ENCODE peak calls at places on chromosomes 13 and 19, in nine cellular contexts. L is pancreas; G is GM23248; F is right lobe of liver; S is heart right ventricle; U is CD8-positive, alpha-beta memory T cell; Y is IMR-90; A is thoracic aorta; R is CD4-positive, CD25-positive, alpha-beta regulatory T cell. P is an unnamed sample.
A peak's percentile ranks its signal among the peaks of the same experiment; 100 is the strongest.

GRCh38 chr13:97855570-97855970 is 97.9 kb upstream of the IPO5 start:
- DNase-seq in U (no peak), R (peak; percentile 8), S (no peak), A (no peak), L (peak; percentile 16), F (no peak), Y (peak; percentile 86), G (peak; percentile 88), P (no peak)

GRCh38 chr19:801861-802496 is 4.7 kb downstream of the PTBP1 start:
- DNase-seq in Y (peak; percentile 44), F (peak; percentile 49), L (no peak), G (peak; percentile 73), S (no peak), U (no peak), A (no peak), R (no peak), P (no peak)

GRCh38 chr19:18029617-18030338 is 21.8 kb downstream of the ARRDC2 start:
- DNase-seq in Y (peak; percentile 32), G (peak; percentile 23), L (no peak), U (no peak), R (no peak), S (no peak), A (no peak), F (peak; percentile 89), P (peak; percentile 70)

GRCh38 chr13:77637583-77637982 is 59.9 kb upstream of the SLAIN1 start:
- DNase-seq in U (no peak), A (no peak), Y (no peak), R (no peak), L (no peak), S (no peak), G (no peak), F (no peak), P (no peak)

GRCh38 chr13:39602277-39602613 is 748 bp downstream of the LHFPL6 start:
- DNase-seq in A (no peak), F (no peak), U (no peak), G (no peak), R (no peak), S (no peak), L (no peak), Y (no peak), P (no peak)

GRCh38 chr19:9146882-9147281 is 6.7 kb downstream of the ZNF317 start:
- DNase-seq in F (no peak), Y (no peak), G (no peak), R (no peak), A (no peak), U (no peak), S (no peak), L (no peak), P (no peak)

GRCh38 chr13:43865892-43866291 is 13.6 kb downstream of the CCDC122 start:
- DNase-seq in Y (peak; percentile 87), L (no peak), F (no peak), R (no peak), U (no peak), S (no peak), G (peak; percentile 81), A (no peak), P (no peak)

GRCh38 chr13:46071590-46072249 is 19.2 kb upstream of the ZC3H13 start:
- DNase-seq in L (no peak), A (no peak), F (no peak), U (no peak), Y (no peak), G (no peak), R (no peak), S (no peak), P (no peak)

GRCh38 chr13:76991432-76991795 is 467 bp upstream of the CLN5 start:
- DNase-seq in S (peak; percentile 30), F (no peak), R (peak; percentile 86), Y (no peak), L (no peak), A (peak; percentile 15), U (peak; percentile 72), G (peak; percentile 14), P (no peak)

GRCh38 chr13:108919036-108919907 is 289.9 kb downstream of the MYO16 start:
- DNase-seq in Y (peak; percentile 26), R (no peak), G (no peak), A (no peak), L (no peak), F (no peak), S (no peak), U (no peak), P (no peak)

GRCh38 chr19:16070366-16070990 is 5.8 kb upstream of the TPM4 start:
- DNase-seq in Y (no peak), G (peak; percentile 85), R (peak; percentile 90), F (peak; percentile 55), A (peak; percentile 57), L (no peak), S (peak; percentile 36), U (peak; percentile 76), P (peak; percentile 63)

GRCh38 chr13:53405616-53406015 is 377.0 kb downstream of the OLFM4 start:
- DNase-seq in L (no peak), F (no peak), U (no peak), A (no peak), Y (no peak), R (no peak), G (no peak), S (no peak), P (no peak)

GRCh38 chr13:49140910-49141611 is 79.1 kb upstream of the MLNR start:
- DNase-seq in L (no peak), A (no peak), G (no peak), S (no peak), F (no peak), U (no peak), Y (no peak), R (no peak), P (no peak)

GRCh38 chr13:40376867-40377266 is 289.6 kb downstream of the FOXO1 start:
- DNase-seq in S (no peak), G (no peak), F (no peak), L (no peak), U (no peak), Y (no peak), A (no peak), R (no peak), P (no peak)

GRCh38 chr19:1401138-1401888 is at the start of gene GAMT:
- DNase-seq in L (no peak), S (peak; percentile 68), U (peak; percentile 38), F (peak; percentile 69), A (no peak), R (peak; percentile 50), Y (no peak), G (peak; percentile 72), P (no peak)

GRCh38 chr13:26847281-26847680 is 86.7 kb upstream of the GPR12 start:
- DNase-seq in L (no peak), S (no peak), Y (no peak), G (no peak), A (no peak), F (no peak), U (no peak), R (no peak), P (no peak)

GRCh38 chr13:80337011-80337688 is 3.8 kb downstream of the SPRY2 start:
- DNase-seq in U (no peak), S (no peak), R (no peak), Y (no peak), A (no peak), G (peak; percentile 30), F (peak; percentile 23), L (no peak), P (no peak)

GRCh38 chr13:99307648-99308339 is 595 bp upstream of the GPR183 start:
- DNase-seq in Y (peak; percentile 83), S (no peak), L (peak; percentile 23), A (no peak), F (no peak), U (no peak), G (peak; percentile 91), R (no peak), P (no peak)

DNA sequence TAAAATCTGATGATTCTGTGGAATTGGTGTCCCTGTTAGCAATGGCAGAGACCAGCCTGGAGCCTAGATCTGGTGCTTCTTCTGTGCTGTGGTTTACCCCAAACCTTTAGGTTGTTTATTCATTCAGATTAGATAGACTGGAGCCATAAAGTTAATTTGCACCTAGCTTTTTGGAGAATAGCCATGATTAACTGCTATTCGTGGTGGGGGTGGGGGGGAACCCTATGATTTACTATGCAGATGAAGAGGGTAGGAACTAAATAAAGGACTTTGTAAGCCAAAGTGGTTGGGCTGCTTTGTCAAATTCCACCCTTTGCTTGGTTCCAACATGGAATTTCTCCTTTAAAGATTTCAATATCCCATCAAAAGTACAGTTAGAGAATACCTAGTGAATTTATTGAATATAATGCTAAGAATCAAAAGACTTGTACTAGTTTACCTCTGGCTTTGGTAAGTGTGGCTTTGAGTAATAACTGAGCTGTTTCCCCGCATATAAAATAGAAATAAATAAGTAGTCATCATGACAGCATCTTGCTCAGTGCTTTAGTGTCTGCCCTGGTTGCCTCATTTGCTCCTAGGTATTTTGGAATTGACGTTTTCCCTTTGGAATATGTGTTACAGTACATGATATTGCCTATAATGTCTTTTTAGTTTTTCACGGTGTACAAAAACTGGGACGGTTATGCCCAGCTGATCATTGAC is 27.6 kb downstream of the SKA3 start:
- DNase-seq in G (no peak), R (no peak), F (no peak), S (no peak), L (no peak), Y (no peak), U (no peak), A (no peak), P (no peak)
- H3K27ac ChIP-seq in G (no peak overlapping the region), R (no peak overlapping the region), F (no peak overlapping the region), S (no peak overlapping the region), L (no peak overlapping the region), Y (no peak overlapping the region), U (no peak overlapping the region), A (no peak overlapping the region), P (no peak overlapping the region)

DNA sequence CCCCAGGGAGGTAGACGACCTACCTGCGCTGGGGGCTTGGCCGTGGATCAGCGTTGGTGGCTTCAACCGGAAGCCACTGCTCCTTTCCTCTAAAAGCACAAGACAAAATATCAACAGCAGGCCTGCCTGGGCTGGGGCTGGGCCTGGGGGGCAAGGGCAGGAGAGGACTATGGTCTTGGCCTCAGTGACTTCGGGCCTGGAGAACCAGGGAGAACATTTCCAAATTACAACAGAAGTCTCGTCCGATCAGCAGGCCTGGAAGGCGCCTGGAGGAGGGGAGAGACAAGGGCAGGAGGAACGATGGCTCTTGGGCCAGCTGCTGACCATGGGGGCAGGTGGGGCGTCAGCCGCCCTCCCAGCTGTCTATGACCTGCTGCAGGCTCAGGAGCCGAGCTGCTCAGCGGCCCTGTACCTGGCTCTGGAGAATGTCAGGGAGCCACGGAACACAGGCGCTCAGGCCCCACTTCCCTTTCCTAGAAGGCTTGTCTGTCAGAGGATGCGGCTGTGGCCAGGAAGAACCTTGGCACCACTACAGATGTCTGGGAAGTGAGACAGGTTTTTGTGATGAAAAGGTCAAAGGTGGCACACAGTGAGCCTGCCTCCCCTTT is 19.4 kb downstream of the CAPS start:
- DNase-seq in A (no peak), Y (no peak), U (no peak), G (no peak), L (no peak), F (no peak), S (no peak), R (no peak), P (no peak)
- H3K36me3 ChIP-seq in A (peaks cover 29% of the 10 kb centered on the region), Y (peaks cover 52% of the 10 kb centered on the region), U (peaks cover 53% of the 10 kb centered on the region), G (peaks cover 13% of the 10 kb centered on the region), L (peaks cover 3% of the 10 kb centered on the region), F (peaks cover 12% of the 10 kb centered on the region), S (peaks cover 80% of the 10 kb centered on the region), R (peaks cover 83% of the 10 kb centered on the region), P (peaks cover 49% of the 10 kb centered on the region)

GRCh38 chr13:59477011-59477410 is 686.7 kb downstream of the DIAPH3 start:
- DNase-seq in U (no peak), F (no peak), L (no peak), Y (no peak), G (peak; percentile 9), S (no peak), A (no peak), R (no peak), P (no peak)
- H3K27ac ChIP-seq in U (no peak overlapping the region), F (no peak overlapping the region), L (no peak overlapping the region), Y (no peak overlapping the region), G (no peak overlapping the region), S (no peak overlapping the region), A (no peak overlapping the region), R (no peak overlapping the region), P (no peak overlapping the region)

GRCh38 chr19:14704450-14704849 is 14.6 kb downstream of the ZNF333 start:
- DNase-seq in S (no peak), L (no peak), A (no peak), F (no peak), Y (no peak), G (no peak), R (no peak), U (no peak), P (no peak)
- H3K36me3 ChIP-seq in S (peaks cover 100% of the 10 kb centered on the region), L (no peaks in the 10 kb centered on the region), A (peaks cover 88% of the 10 kb centered on the region), F (peaks cover 19% of the 10 kb centered on the region), Y (peaks cover 84% of the 10 kb centered on the region), G (peaks cover 25% of the 10 kb centered on the region), R (peaks cover 83% of the 10 kb centered on the region), U (peaks cover 47% of the 10 kb centered on the region), P (peaks cover 92% of the 10 kb centered on the region)

P was measured in right atrium auricular region.